ENCODE peak calls at places on chromosome 5, in four cellular contexts. Y is HCT116, M is fibroblast of lung, K is ovary. J is an unnamed sample. For H3K27me3, the result is how much of the 10 kb centered on the place peaks cover.

GRCh38 chr5:132962429-132962928 is 955 bp downstream of the AFF4 start:
- DNase-seq in Y (peak), K (no peak), M (peak), J (no peak)

GRCh38 chr5:115184780-115185179 is 15.1 kb upstream of the TRIM36 start:
- DNase-seq in K (no peak), M (no peak), Y (no peak), J (no peak)

GRCh38 chr5:116396700-116397099 is 177.9 kb downstream of the SEMA6A start:
- DNase-seq in K (no peak), M (no peak), Y (no peak), J (no peak)

GRCh38 chr5:17012289-17012688 is 76.2 kb upstream of the MYO10 start:
- DNase-seq in K (no peak), M (no peak), Y (no peak), J (no peak)

GRCh38 chr5:60295423-60295822 is 401.9 kb upstream of the PDE4D start:
- DNase-seq in K (no peak), Y (peak), M (peak), J (peak)

GRCh38 chr5:151406322-151406947 is 41.0 kb upstream of the SLC36A1 start:
- DNase-seq in M (no peak), K (no peak), Y (peak), J (no peak)

GRCh38 chr5:16454686-16455085 is 10.9 kb downstream of the ZNF622 start:
- DNase-seq in M (no peak), K (no peak), Y (no peak), J (no peak)

GRCh38 chr5:152271420-152271819 is 133.7 kb downstream of the NMUR2 start:
- DNase-seq in M (no peak), Y (peak), K (no peak), J (peak)

GRCh38 chr5:133396724-133397123 is 215.6 kb downstream of the FSTL4 start:
- DNase-seq in K (no peak), Y (no peak), M (no peak), J (no peak)

GRCh38 chr5:172187118-172188032 is 649 bp downstream of the STK10 start:
- DNase-seq in M (peak), Y (peak), K (peak), J (peak)

GRCh38 chr5:35213608-35214007 is 16.7 kb downstream of the PRLR start:
- DNase-seq in K (no peak), Y (no peak), M (no peak), J (peak)

GRCh38 chr5:33339413-33339812 is 101.4 kb upstream of the TARS1 start:
- DNase-seq in Y (no peak), K (no peak), M (no peak), J (no peak)

GRCh38 chr5:157860898-157861894 is 2.3 kb upstream of the CLINT1 start:
- DNase-seq in Y (no peak), K (no peak), M (no peak), J (peak)

GRCh38 chr5:157857821-157858526 is 971 bp downstream of the CLINT1 start:
- DNase-seq in M (peak), K (no peak), Y (no peak), J (no peak)

GRCh38 chr5:157858527-157859226 is at the start of gene CLINT1:
- DNase-seq in K (peak), M (peak), Y (peak), J (peak)

GRCh38 chr5:157859227-157859575 is 256 bp upstream of the CLINT1 start:
- DNase-seq in Y (no peak), K (no peak), M (no peak), J (no peak)

DNA sequence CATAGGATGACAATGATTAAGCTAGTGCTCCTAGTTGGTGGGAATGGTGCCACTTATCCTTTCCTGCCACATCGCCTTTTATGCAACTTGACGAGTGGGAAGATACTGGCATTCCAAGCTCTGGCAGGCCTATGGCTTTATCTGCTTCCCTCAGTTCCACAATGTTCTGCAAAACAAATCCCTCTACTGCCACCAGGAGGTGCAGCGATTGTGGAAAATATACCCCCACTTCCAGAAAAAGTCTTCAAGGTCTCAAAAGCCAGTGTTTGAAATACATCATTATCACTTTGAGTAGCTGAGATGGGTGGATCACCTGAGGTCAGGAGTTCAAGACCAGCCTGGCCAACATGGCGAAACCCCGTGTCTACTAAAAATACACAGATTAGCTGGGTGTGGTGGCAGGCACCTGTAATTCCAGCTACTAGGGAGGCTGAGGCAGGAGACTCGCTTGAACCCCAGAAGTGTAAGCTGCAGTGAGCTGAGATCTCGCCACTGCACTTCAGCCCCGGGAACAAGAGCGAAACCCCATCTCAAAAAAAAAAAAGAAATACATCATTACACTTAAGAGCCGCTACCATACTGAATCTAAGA is 3.4 kb downstream of the CLINT1 start:
- DNase-seq in M (peak), K (peak), Y (peak), J (peak)
- TF ChIP-seq CTCF in M (peak), K (peak), Y (peak), J (peak)

GRCh38 chr5:88663793-88664216 is 219.2 kb downstream of the MEF2C start:
- DNase-seq in M (no peak), Y (no peak), K (no peak), J (no peak)
- H3K27me3 ChIP-seq in M (half or more), Y (under half), K (under half), J (under half)

GRCh38 chr5:90802695-90803317 is 244.2 kb downstream of the ADGRV1 start:
- DNase-seq in Y (peak), M (peak), K (no peak), J (peak)

GRCh38 chr5:90803891-90804290 is 245.3 kb downstream of the ADGRV1 start:
- DNase-seq in Y (no peak), K (no peak), M (peak), J (no peak)

GRCh38 chr5:90807483-90807882 is 248.9 kb downstream of the ADGRV1 start:
- DNase-seq in M (no peak), K (no peak), Y (no peak), J (no peak)

DNA sequence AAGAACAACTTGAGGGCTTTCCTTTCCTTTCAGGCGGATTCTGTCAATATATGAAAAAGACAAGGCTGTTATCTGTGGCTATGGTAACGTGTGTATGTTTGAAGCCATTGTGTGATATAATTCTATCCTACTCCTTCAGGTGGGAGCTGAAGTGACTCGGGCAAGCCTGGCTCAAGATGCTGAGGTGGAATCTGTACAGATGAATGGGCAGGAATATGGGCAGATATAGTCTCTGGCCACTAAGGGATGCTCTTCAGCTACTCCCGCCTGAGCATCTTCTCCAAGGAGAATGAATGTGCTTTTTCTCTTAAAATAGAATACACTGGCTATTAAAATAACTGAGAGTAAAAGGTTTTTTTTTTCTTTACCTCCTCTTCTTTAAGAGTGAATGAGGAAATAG is 244.8 kb downstream of the ADGRV1 start:
- DNase-seq in K (no peak), Y (no peak), M (no peak), J (no peak)
- TF ChIP-seq CTCF in K (no peak), Y (no peak), M (no peak), J (no peak)

DNA sequence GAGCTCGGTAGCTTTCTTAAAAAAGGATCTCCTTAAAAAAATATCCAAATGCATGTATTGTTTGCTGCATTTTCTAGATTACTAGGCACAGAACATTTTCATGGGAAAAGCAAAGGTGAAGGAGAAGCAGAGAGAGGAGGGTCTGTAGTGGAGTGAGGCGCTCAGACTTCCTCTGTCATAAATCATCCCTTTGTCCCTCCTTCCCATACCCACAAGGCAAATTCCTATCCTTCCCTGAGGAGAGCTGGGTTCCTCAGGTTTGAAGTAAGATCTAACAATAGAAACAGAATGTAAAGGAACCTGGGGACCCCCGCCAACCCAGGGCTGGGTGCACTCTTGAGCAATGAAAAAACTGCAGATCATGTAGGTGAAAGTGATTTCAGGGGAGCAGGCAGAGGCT is 149.2 kb upstream of the ANKH start:
- DNase-seq in K (no peak), M (no peak), Y (no peak), J (no peak)
- H3K27me3 ChIP-seq in K (under half), M (under half), Y (under half), J (under half)

DNA sequence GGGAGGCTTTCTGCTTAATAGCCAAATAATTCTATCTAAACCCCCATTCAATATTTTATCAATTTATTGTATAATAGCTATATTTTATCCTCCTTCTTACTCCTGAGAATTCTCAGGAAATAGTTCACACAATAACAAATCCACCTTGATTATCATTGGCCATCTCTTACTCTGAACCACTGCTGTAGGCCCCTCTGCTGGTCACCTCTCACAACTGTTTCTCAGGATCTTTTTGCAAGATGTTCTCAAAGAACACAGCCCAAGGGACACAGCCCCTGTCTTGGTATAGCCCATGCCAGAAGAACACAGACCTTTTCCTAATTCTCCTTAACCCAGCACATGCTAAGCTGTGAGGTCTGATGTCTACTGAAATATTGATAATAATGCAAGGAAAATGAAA is 74.9 kb upstream of the HTR4 start:
- DNase-seq in Y (no peak), M (no peak), K (no peak), J (no peak)
- TF ChIP-seq CTCF in Y (peak), M (peak), K (no peak), J (peak)

GRCh38 chr5:140020601-140021177 is 22.4 kb downstream of the NRG2 start:
- DNase-seq in K (no peak), Y (no peak), M (no peak), J (no peak)
- H3K27me3 ChIP-seq in K (under half), Y (under half), M (under half), J (under half)

GRCh38 chr5:62340392-62340791 is 34.4 kb downstream of the KIF2A start:
- DNase-seq in Y (peak), M (peak), K (no peak), J (no peak)
- TF ChIP-seq CTCF in Y (peak), M (peak), K (no peak), J (peak)

DNA sequence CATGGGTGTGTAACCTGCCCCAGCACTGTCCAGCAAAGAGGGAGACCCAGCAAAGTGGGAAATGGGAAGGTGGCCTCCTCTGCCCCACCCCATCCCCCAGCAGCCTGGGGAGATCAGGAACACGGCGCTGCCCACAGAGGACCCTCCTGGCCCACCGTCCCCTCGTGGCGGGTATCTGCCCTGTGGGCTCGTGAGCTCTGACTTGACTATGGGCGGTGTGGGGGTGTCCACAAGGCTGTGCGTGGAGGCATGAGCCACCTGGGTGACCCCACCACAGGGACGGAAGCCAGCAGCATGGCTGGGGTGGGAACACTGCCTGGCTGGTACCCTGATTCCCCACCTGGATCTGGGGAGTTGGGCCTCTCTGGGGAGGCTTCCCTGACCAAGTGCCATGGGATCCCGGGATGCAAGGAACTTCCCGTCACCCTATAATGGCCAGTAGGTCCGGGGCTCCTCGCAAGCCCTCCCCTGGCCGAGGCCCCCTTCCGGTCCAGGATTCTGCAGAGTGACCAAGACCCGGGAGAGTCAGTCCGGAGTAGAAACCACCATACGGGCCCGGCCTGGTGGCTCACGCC is 29.3 kb upstream of the SLC6A19 start:
- DNase-seq in Y (no peak), K (no peak), M (no peak), J (no peak)
- H3K27me3 ChIP-seq in Y (under half), K (under half), M (under half), J (under half)

DNA sequence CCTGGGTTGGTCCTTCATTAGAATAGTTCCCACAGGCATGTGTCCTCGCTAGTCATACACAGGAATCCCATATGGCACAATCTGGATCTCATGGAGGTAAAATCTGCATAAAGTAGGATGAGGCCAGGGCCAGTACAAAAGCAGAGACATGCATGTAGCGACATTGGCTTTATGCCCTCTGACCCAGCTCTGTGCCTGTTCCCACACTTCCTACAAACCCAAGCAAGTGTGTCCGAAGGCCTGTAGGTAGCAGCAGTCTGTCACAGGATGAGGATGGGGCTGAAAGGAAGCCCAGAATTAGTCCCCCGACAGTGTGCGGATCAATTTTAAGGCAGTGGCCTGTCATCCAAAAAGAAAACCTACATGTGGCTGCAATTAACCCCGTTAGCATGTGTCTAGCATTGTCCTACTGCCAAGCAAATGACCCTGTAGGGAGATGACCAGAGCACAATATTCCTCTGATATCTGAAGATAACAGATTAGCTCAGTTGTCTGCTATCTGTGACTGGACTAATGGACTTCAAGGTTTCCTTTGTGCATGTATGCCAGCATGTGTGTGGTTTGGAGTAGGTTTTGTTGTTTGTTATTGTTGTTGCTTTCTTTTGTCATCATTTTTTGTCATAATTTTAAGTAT is 178.8 kb downstream of the TMEM161B start:
- DNase-seq in M (no peak), K (no peak), Y (no peak), J (no peak)
- TF ChIP-seq CTCF in M (no peak), K (no peak), Y (no peak), J (no peak)

DNA sequence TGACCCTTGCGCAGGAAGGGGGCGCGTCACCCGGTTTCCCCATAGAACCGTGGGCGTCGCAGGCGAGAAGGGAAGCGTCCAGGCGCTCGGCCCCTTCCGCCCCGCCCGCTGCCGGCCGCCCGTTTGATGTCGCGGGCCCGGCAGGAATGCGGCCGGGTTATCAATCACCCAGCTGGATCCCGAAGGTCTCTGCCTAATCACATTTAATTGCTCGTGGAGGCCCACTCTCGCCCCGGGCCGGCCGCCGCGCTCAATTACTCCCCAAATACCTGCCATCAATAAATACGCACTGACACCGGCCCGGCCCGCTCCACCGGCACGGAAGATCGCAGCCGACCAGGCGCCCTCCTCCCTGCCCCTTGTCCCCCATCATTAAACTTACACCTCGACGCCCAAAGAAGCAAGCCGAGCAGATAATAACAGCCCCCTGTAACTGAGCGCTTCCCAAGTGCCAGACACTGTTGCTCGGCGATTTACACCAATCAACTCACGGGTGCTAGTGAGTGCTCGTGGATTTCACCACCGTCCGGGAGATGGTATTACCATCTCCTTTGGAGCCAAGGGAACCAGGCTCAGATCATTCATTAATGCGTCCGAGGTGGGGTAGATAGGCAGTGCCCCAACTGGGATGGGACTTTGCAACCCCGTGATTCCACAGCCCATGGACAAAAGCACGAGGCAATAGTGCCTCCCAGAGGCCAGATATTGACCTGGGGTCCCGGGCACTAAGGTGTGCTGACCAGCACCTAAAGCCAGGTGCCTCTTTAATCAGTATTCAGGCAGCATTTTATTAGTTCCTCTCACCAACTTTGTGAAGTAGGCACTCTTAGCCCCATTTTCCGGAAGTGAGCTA is 11.3 kb downstream of the MSX2 start:
- DNase-seq in K (no peak), Y (peak), M (no peak), J (peak)
- H3K27me3 ChIP-seq in K (under half), Y (under half), M (under half), J (under half)